ENCODE peak calls at places on chromosomes 3 and 15, in ten cellular contexts. U is colonic mucosa; P is Panc1; T is CD8-positive, alpha-beta memory T cell; W is lower lobe of right lung; K is suprapubic skin; F is mammary epithelial cell; G is ovary; V is H9; D is upper lobe of right lung. Z is an unnamed sample. For H3K4me1, the result is how much of the 10 kb centered on the place peaks cover.

GRCh38 chr3:11568503-11569155 is 75.1 kb downstream of the VGLL4 start:
- DNase-seq in D (no peak), T (no peak), U (no peak), K (peak), G (peak), V (no peak), W (no peak), P (no peak), F (peak), Z (peak)

GRCh38 chr15:95202569-95203349 is 971.4 kb downstream of the MCTP2 start:
- DNase-seq in V (no peak), W (no peak), T (no peak), D (no peak), K (no peak), U (no peak), P (no peak), G (no peak), F (no peak), Z (no peak)

GRCh38 chr3:48598323-48599076 is 3.4 kb upstream of the COL7A1 start:
- DNase-seq in K (no peak), T (no peak), V (no peak), G (peak), F (peak), P (no peak), W (no peak), U (no peak), D (no peak), Z (no peak)

GRCh38 chr3:187167795-187168194 is 28.5 kb upstream of the RPL39L start:
- DNase-seq in V (no peak), K (no peak), G (no peak), D (no peak), T (no peak), P (no peak), W (no peak), U (no peak), F (no peak), Z (no peak)

GRCh38 chr3:46187876-46188275 is 20.2 kb downstream of the CCR1 start:
- DNase-seq in K (no peak), P (no peak), V (no peak), D (no peak), U (no peak), W (no peak), F (peak), T (no peak), G (no peak), Z (no peak)

GRCh38 chr3:32817561-32818430 is at the start of gene TRIM71:
- DNase-seq in K (peak), G (no peak), W (no peak), T (no peak), U (no peak), F (peak), V (no peak), D (peak), P (no peak), Z (no peak)

GRCh38 chr3:139846729-139847128 is 88.3 kb upstream of the CLSTN2 start:
- DNase-seq in F (no peak), V (no peak), T (no peak), W (no peak), P (no peak), G (no peak), K (no peak), U (no peak), D (no peak), Z (no peak)

GRCh38 chr15:81115054-81115939 is 18.8 kb upstream of the CFAP161 start:
- DNase-seq in F (no peak), K (no peak), T (no peak), U (no peak), D (no peak), W (no peak), G (no peak), V (no peak), P (no peak), Z (no peak)

GRCh38 chr3:128496602-128497304 is 3.8 kb upstream of the GATA2 start:
- DNase-seq in D (no peak), V (peak), F (peak), U (peak), T (no peak), K (peak), W (no peak), P (no peak), G (no peak), Z (no peak)

GRCh38 chr3:14806641-14807263 is 12.0 kb upstream of the FGD5 start:
- DNase-seq in V (no peak), F (peak), T (no peak), K (no peak), D (peak), W (peak), P (no peak), G (no peak), U (no peak), Z (no peak)

GRCh38 chr3:187040637-187041361 is 98.5 kb downstream of the RPL39L start:
- DNase-seq in V (no peak), D (no peak), P (no peak), W (no peak), T (no peak), G (no peak), F (peak), U (no peak), K (no peak), Z (no peak)

GRCh38 chr15:37046876-37047614 is 53.3 kb downstream of the MEIS2 start:
- DNase-seq in V (no peak), D (no peak), U (no peak), P (no peak), W (no peak), T (no peak), G (no peak), F (peak), K (no peak), Z (no peak)

GRCh38 chr3:12287727-12288465 is 974 bp upstream of the PPARG start:
- DNase-seq in G (peak), T (no peak), D (peak), P (no peak), V (peak), W (peak), U (peak), K (no peak), F (no peak), Z (no peak)

GRCh38 chr3:136929984-136930671 is 27.7 kb upstream of the IL20RB start:
- DNase-seq in G (peak), F (peak), K (no peak), U (peak), W (no peak), P (no peak), D (no peak), V (no peak), T (no peak), Z (no peak)

GRCh38 chr15:53378096-53378620 is 381.3 kb downstream of the WDR72 start:
- DNase-seq in D (no peak), F (no peak), G (no peak), K (no peak), T (no peak), P (no peak), V (no peak), U (no peak), W (no peak), Z (no peak)

GRCh38 chr3:87375231-87375682 is 98.9 kb upstream of the POU1F1 start:
- DNase-seq in D (no peak), F (no peak), G (no peak), K (peak), V (no peak), T (no peak), W (no peak), P (no peak), U (no peak), Z (no peak)

GRCh38 chr3:33537135-33537534 is 96.9 kb upstream of the UBP1 start:
- DNase-seq in D (no peak), V (no peak), W (no peak), G (no peak), F (no peak), U (no peak), K (no peak), P (no peak), T (no peak), Z (no peak)

GRCh38 chr3:81867875-81868274 is 106.4 kb upstream of the GBE1 start:
- DNase-seq in G (no peak), P (no peak), D (no peak), K (no peak), T (no peak), V (no peak), U (no peak), F (no peak), W (no peak), Z (no peak)

GRCh38 chr3:115113367-115113766 is 33.7 kb downstream of the ZBTB20 start:
- DNase-seq in P (no peak), V (no peak), W (peak), U (no peak), T (no peak), D (no peak), G (no peak), K (no peak), F (no peak), Z (no peak)

GRCh38 chr15:35827949-35828348 is 282.0 kb upstream of the DPH6 start:
- DNase-seq in G (no peak), U (no peak), P (no peak), K (no peak), F (no peak), D (no peak), V (no peak), W (no peak), T (no peak), Z (no peak)

GRCh38 chr3:19931180-19931692 is 2.8 kb downstream of the EFHB start:
- DNase-seq in V (no peak), W (no peak), U (no peak), D (no peak), F (peak), P (no peak), G (no peak), T (no peak), K (no peak), Z (no peak)

GRCh38 chr3:156772588-156773206 is 53.5 kb upstream of the LEKR1 start:
- DNase-seq in K (no peak), P (no peak), T (no peak), W (no peak), U (no peak), D (no peak), F (peak), V (no peak), G (no peak), Z (no peak)

GRCh38 chr3:38039899-38040261 is 872 bp downstream of the DLEC1 start:
- DNase-seq in U (peak), V (peak), K (no peak), D (peak), W (peak), G (peak), P (no peak), F (no peak), T (peak), Z (no peak)

GRCh38 chr3:102715030-102715697 is 280.3 kb downstream of the ZPLD1 start:
- DNase-seq in F (peak), G (no peak), W (no peak), T (no peak), K (no peak), U (no peak), V (no peak), D (no peak), P (no peak), Z (no peak)

GRCh38 chr3:152069871-152070270 is 196.4 kb downstream of the SUCNR1 start:
- DNase-seq in G (no peak), W (no peak), K (no peak), V (no peak), T (no peak), U (no peak), P (no peak), D (no peak), F (peak), Z (no peak)
- H3K27ac ChIP-seq in G (no peak), W (no peak), K (no peak), V (no peak), T (no peak), U (no peak), P (no peak), D (no peak), F (peak), Z (no peak)

GRCh38 chr3:43435706-43436105 is 149.4 kb downstream of the SNRK start:
- DNase-seq in F (no peak), K (no peak), W (no peak), V (no peak), P (no peak), G (no peak), U (no peak), D (no peak), T (no peak), Z (no peak)

GRCh38 chr3:43432462-43432861 is 146.1 kb downstream of the SNRK start:
- DNase-seq in G (no peak), T (no peak), F (no peak), V (no peak), W (no peak), D (no peak), K (no peak), U (no peak), P (no peak), Z (no peak)

GRCh38 chr3:43436507-43437140 is 150.3 kb downstream of the SNRK start:
- DNase-seq in F (no peak), P (no peak), U (no peak), D (no peak), T (no peak), K (no peak), G (no peak), V (no peak), W (no peak), Z (no peak)

GRCh38 chr3:43434431-43434830 is 148.1 kb downstream of the SNRK start:
- DNase-seq in U (no peak), K (no peak), T (no peak), P (no peak), F (no peak), D (no peak), G (no peak), W (no peak), V (no peak), Z (no peak)
- H3K4me1 ChIP-seq in U (under half), K (under half), T (under half), P (under half), F (under half), D (under half), G (under half), W (under half), V (under half), Z (under half)

GRCh38 chr15:74425634-74426033 is 8.1 kb downstream of the SEMA7A start:
- DNase-seq in U (no peak), F (no peak), G (no peak), V (no peak), K (no peak), T (no peak), W (no peak), P (no peak), D (no peak), Z (no peak)
- H3K27ac ChIP-seq in U (no peak), F (no peak), G (no peak), V (no peak), K (no peak), T (no peak), W (no peak), P (no peak), D (no peak), Z (no peak)

DNA sequence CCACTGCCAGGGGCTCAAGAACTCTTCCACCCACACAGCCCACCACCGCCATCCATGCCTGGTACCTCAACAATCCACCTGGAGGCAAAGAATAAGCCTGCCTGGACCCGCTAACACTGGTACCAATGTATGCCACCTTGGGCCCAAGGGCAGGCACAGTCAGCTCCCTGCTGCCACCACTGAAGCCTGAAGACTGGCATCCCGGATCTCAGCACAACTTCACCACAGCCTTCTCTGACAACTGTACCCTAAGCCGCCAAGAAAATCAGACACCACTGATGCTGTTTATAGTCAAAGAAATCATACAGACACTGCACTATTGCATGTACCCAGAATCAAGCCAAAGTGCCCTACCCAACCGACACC is 56.3 kb downstream of the IGSF11 start:
- DNase-seq in V (no peak), T (no peak), F (no peak), G (no peak), W (no peak), K (no peak), U (no peak), D (no peak), P (no peak), Z (no peak)
- H3K4me1 ChIP-seq in V (under half), T (under half), F (under half), G (under half), W (under half), K (under half), U (under half), D (under half), P (under half), Z (under half)

DNA sequence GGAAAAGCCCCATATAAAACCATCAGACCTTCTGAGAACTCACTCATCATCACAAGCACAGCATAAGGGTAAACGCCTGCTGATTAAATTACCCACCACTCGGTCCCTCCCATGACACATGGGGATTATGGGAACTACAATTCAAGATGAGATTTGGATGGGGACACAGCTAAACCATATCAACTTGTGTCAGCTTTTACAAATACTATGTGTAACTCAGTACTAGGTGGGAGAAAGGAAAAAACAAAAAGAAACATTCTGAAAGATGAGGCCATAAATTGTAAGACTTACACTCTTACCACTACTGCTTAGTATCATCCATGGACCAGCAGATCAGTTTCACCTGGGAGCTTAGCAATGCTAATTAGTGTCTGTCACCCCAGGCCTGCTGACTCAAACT is 373.9 kb upstream of the TGFBR2 start:
- DNase-seq in G (no peak), T (no peak), P (no peak), V (no peak), U (no peak), F (no peak), K (no peak), D (no peak), W (no peak), Z (no peak)
- H3K27ac ChIP-seq in G (no peak), T (no peak), P (peak), V (no peak), U (no peak), F (no peak), K (peak), D (no peak), W (no peak), Z (peak)

GRCh38 chr3:8557298-8557697 is 55.7 kb downstream of the LMCD1 start:
- DNase-seq in T (no peak), U (peak), D (no peak), V (no peak), P (no peak), W (no peak), F (no peak), K (no peak), G (peak), Z (no peak)
- H3K4me1 ChIP-seq in T (under half), U (under half), D (half or more), V (under half), P (under half), W (under half), F (under half), K (under half), G (under half), Z (half or more)

DNA sequence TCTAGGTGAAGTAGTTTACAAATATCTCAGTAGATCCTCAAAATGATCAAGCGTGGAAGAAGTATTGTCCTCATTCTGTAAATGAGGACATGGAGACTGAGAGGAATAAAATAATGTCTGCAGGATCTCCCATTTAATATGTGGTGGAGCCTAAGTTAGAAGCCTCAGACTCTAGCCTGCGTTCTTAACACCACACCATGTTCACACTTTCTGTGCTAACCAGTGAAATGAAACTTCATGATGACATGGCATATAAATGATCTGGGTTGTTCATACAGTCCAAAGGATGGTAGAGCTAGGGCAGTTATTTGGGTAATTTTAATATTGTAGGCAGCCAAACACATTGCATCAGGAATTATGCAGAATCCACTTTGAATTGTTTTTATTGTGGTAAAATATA is 25.1 kb upstream of the APH1B start:
- DNase-seq in T (no peak), K (no peak), D (no peak), U (no peak), V (no peak), G (no peak), F (no peak), W (no peak), P (no peak), Z (no peak)
- H3K27ac ChIP-seq in T (no peak), K (no peak), D (no peak), U (no peak), V (no peak), G (no peak), F (no peak), W (no peak), P (no peak), Z (no peak)

GRCh38 chr15:98874773-98875172 is 132.8 kb downstream of the PGPEP1L start:
- DNase-seq in W (no peak), K (no peak), G (no peak), D (no peak), P (no peak), F (peak), U (no peak), T (no peak), V (no peak), Z (no peak)
- H3K4me1 ChIP-seq in W (under half), K (under half), G (under half), D (under half), P (half or more), F (under half), U (under half), T (under half), V (under half), Z (half or more)

GRCh38 chr15:40454904-40455391 is 14.2 kb downstream of the BAHD1 start:
- DNase-seq in T (no peak), G (no peak), U (no peak), F (peak), V (no peak), P (no peak), K (no peak), W (no peak), D (no peak), Z (no peak)
- H3K27ac ChIP-seq in T (no peak), G (no peak), U (no peak), F (no peak), V (no peak), P (peak), K (no peak), W (no peak), D (no peak), Z (no peak)

GRCh38 chr3:105349988-105350387 is 16.7 kb upstream of the ALCAM start:
- DNase-seq in D (no peak), W (no peak), K (no peak), V (no peak), G (no peak), T (no peak), F (no peak), P (no peak), U (no peak), Z (no peak)
- H3K4me1 ChIP-seq in D (under half), W (under half), K (under half), V (under half), G (under half), T (under half), F (under half), P (under half), U (under half), Z (under half)